ENCODE peak calls at places on chromosomes 11 and 22, in seven cellular contexts. D, X, Y, L, A, T and H are unnamed samples.

GRCh38 chr11:396511-396947 is 2.5 kb downstream of the PKP3 start:
- DNase-seq in T (no peak), L (no peak), D (no peak), X (no peak), Y (no peak), A (no peak), H (no peak)

GRCh38 chr11:60871378-60872061 is 4.2 kb downstream of the ZP1 start:
- DNase-seq in T (no peak), X (peak), D (peak), Y (peak), A (peak), L (no peak), H (no peak)

GRCh38 chr11:4443479-4443878 is 5.6 kb upstream of the OR52K2 start:
- DNase-seq in T (no peak), A (no peak), D (no peak), Y (no peak), L (no peak), X (no peak), H (no peak)

GRCh38 chr11:77886401-77886800 is 65.5 kb downstream of the AAMDC start:
- DNase-seq in L (no peak), D (no peak), T (no peak), Y (no peak), A (no peak), X (no peak), H (no peak)

GRCh38 chr11:120869516-120870011 is 154.3 kb upstream of the TBCEL start:
- DNase-seq in D (no peak), Y (no peak), X (no peak), L (no peak), T (no peak), A (no peak), H (no peak)

GRCh38 chr11:119315139-119316016 is 1.6 kb downstream of the MCAM start:
- DNase-seq in X (no peak), Y (no peak), T (peak), D (no peak), L (no peak), A (peak), H (no peak)

GRCh38 chr11:19714387-19715363 is 2.0 kb downstream of the NAV2 start:
- DNase-seq in Y (peak), A (peak), T (peak), X (peak), D (peak), L (no peak), H (no peak)

GRCh38 chr11:15806217-15806616 is 550.1 kb downstream of the SOX6 start:
- DNase-seq in X (no peak), L (no peak), A (no peak), T (no peak), D (no peak), Y (no peak), H (no peak)

GRCh38 chr11:13487661-13488030 is 8.2 kb downstream of the PTH start:
- DNase-seq in Y (peak), L (no peak), T (no peak), X (no peak), A (no peak), D (no peak), H (no peak)

GRCh38 chr11:59413646-59414045 is 12.6 kb downstream of the OR5A2 start:
- DNase-seq in T (no peak), X (no peak), Y (no peak), A (no peak), L (no peak), D (no peak), H (no peak)

GRCh38 chr22:37259540-37260029 is 15.5 kb upstream of the RAC2 start:
- DNase-seq in T (no peak), L (no peak), D (no peak), Y (peak), A (no peak), X (no peak), H (no peak)

GRCh38 chr11:7672276-7672959 is 882 bp downstream of the CYB5R2 start:
- DNase-seq in L (no peak), T (peak), D (no peak), A (no peak), X (no peak), Y (no peak), H (no peak)

GRCh38 chr11:72012897-72013721 is 14.4 kb downstream of the IL18BP start:
- DNase-seq in A (peak), Y (peak), T (peak), X (peak), D (peak), L (no peak), H (peak)

GRCh38 chr11:36024716-36025115 is 80.9 kb downstream of the LDLRAD3 start:
- DNase-seq in T (no peak), X (no peak), L (no peak), A (no peak), Y (no peak), D (no peak), H (no peak)

GRCh38 chr11:111465400-111465799 is 46.8 kb downstream of the BTG4 start:
- DNase-seq in D (no peak), Y (peak), X (no peak), T (no peak), L (no peak), A (no peak), H (no peak)

GRCh38 chr11:12243511-12243910 is 133.1 kb downstream of the MICAL2 start:
- DNase-seq in X (no peak), D (no peak), Y (no peak), L (no peak), A (no peak), T (no peak), H (no peak)

DNA sequence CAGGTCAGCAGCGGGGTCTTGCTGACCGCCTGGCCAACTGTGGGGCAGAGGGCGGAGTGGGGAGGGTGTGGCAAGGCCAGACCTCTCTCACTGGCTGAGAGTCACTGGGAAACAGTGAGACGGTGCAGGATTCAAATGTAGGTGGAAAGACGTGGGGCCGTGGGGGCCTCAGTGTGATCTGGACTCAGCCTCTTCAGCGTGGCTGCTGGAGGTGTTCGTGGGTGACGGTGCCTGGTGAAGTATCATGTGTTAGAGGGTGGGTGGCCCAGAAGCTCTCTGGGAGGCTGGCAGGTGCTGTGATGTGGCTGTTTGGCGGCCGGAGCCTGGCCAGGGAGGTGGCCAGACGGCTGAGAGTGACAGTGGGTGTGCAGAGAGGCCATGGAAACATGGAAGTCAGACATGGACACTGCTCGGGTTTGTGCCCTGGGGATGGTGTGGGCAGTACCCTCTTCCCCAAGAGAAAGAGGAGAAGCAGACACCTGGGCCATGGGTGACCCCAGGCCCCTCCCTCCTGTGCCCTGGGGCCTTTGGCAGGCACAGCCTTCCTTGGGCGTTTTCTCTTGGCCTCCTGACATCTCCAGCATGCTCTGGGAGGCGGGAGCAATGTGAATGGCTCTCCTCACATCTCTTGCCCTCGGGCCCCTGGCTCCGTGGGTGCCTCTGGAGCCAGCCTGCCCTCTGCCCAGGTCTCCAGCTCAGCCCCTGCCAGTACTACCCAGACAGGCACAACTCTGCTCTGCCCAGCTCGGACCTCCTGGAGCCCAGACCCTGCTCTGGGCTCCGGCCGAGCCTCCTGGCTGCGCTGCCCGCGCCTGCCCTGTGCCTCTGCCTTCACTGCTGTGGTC is 10.1 kb upstream of the ACR start:
- DNase-seq in L (no peak), X (no peak), D (no peak), Y (no peak), T (no peak), A (peak), H (peak)
- TF ChIP-seq POLR2A in L (no peak), X (no peak), D (no peak), Y (no peak), T (no peak), A (no peak), H (no peak)

GRCh38 chr22:31346255-31346732 is at the start of gene PATZ1:
- DNase-seq in Y (peak), T (peak), X (peak), A (peak), D (peak), L (peak), H (peak)

GRCh38 chr22:31345331-31346254 is 553 bp downstream of the PATZ1 start:
- DNase-seq in X (peak), T (peak), A (peak), L (peak), D (peak), Y (peak), H (peak)

GRCh38 chr22:31342389-31343125 is 3.6 kb downstream of the PATZ1 start:
- DNase-seq in Y (no peak), T (no peak), A (no peak), L (no peak), X (no peak), D (no peak), H (no peak)

GRCh38 chr22:31343235-31344191 is 2.6 kb downstream of the PATZ1 start:
- DNase-seq in T (peak), A (peak), L (no peak), Y (peak), D (no peak), X (peak), H (no peak)

GRCh38 chr22:31344369-31345330 is 1.5 kb downstream of the PATZ1 start:
- DNase-seq in D (peak), A (peak), T (peak), X (peak), Y (peak), L (no peak), H (peak)
- TF ChIP-seq POLR2A in D (no peak), A (no peak), T (no peak), X (no peak), Y (no peak), L (peak), H (no peak)

GRCh38 chr11:83158474-83158786 is 1.5 kb downstream of the PCF11 start:
- DNase-seq in L (no peak), D (no peak), A (no peak), T (no peak), Y (no peak), X (no peak), H (no peak)

GRCh38 chr11:83158965-83159900 is 2.3 kb downstream of the PCF11 start:
- DNase-seq in L (no peak), T (no peak), Y (no peak), A (no peak), X (no peak), D (no peak), H (no peak)

GRCh38 chr11:83162377-83162776 is 5.4 kb downstream of the PCF11 start:
- DNase-seq in L (no peak), T (no peak), Y (peak), X (no peak), A (no peak), D (no peak), H (no peak)

GRCh38 chr11:83161610-83162199 is 4.8 kb downstream of the PCF11 start:
- DNase-seq in L (no peak), T (no peak), A (no peak), X (no peak), Y (no peak), D (no peak), H (no peak)

GRCh38 chr11:83159901-83160865 is 3.3 kb downstream of the PCF11 start:
- DNase-seq in Y (peak), A (no peak), T (no peak), D (no peak), L (no peak), X (no peak), H (no peak)
- TF ChIP-seq POLR2A in Y (peak), A (no peak), T (no peak), D (no peak), L (peak), X (no peak), H (no peak)

DNA sequence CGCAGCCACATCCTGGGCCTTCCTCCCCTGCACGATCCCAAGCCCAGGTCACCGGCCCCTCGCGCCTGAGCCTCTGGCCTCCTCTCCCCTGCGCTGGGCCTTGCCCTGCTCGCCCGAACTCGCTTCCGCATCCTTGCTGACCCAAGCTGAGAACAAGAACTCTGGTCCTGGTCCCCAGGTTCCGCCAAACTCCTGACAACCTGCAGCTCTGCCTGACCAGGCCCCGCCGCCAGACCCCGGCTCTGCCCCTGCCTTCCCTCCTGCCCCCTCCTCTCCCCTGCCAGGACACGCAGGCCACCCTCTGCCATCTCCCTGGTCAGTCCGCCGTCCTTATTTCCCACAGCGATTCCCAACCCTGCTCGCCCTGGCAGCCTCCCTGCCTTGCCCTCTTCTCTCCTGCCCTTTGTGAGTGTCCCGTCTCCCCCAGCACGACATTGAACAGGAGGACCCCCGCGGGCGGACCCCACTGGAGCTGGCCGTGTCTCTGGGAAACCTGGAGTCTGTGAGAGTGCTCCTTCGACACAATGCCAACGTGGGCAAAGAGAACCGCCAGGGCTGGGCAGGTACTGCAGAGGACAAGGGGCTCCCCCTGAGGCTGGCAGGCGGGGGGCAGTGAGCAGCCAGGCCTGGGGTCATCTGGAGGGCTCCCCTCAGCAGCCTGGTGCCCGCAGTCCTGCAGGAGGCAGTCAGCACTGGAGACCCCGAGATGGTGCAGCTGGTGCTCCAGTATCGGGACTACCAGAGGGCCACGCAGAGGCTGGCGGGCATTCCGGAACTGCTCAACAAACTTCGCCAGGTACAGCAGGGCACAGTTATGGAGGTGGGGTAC is 762 bp downstream of the ANKRD13D start:
- DNase-seq in L (no peak), A (no peak), T (peak), Y (no peak), D (no peak), X (no peak), H (no peak)
- TF ChIP-seq POLR2A in L (no peak), A (no peak), T (no peak), Y (no peak), D (no peak), X (no peak), H (no peak)

DNA sequence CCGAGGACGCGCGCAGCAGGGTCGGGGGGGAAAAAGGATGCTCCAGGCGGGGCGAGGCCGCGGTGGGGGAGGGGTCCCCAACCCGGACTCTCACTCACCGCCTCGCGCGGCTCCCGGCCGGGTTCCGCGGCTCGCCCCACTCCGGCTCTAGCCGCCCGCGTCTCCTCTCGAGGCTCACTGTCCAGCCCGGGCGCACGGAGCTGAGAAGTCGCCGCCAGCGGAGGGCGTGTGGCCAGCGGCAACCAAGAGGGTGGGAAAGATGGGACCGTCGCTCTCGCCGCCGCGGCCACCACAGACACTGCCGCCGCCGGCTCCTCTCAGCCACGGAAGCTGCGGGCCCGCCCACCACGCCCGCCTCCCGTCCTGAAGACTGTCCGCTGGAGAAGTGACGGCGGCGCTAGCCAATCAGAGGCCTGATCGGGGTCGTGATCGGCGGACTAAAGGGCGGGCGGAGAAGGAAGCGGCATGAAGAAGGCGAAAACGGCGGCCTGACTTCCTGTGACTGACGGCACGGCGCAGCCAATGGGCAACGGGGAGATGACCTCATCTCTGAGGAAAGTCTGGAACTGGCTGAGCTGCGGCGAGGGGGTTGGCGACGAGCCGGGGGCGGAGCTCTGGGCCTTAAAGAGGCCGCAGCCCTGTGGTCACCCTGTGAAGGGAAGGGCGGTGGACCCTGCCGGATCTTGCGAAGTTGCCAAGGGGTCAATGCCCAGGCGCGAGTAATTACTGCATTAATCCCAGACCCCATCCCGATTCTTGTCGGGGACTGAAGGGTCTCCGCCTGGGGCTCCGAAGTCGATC is at the start of gene MRTFA:
- DNase-seq in T (peak), X (peak), A (peak), Y (peak), L (peak), D (peak), H (peak)
- TF ChIP-seq POLR2A in T (peak), X (no peak), A (peak), Y (peak), L (peak), D (peak), H (peak)

GRCh38 chr22:42720263-42721044 is at the start of gene A4GALT:
- DNase-seq in Y (no peak), L (no peak), A (peak), T (no peak), X (no peak), D (no peak), H (no peak)
- TF ChIP-seq POLR2A in Y (no peak), L (no peak), A (peak), T (no peak), X (no peak), D (peak), H (no peak)

GRCh38 chr11:65083834-65084597 is at the start of the genes CDCA5 and ZFPL1:
- DNase-seq in D (peak), L (peak), A (peak), T (peak), Y (peak), X (peak), H (peak)
- TF ChIP-seq POLR2A in D (no peak), L (peak), A (peak), T (peak), Y (peak), X (no peak), H (peak)

GRCh38 chr22:30327864-30328345 is 1.2 kb upstream of the TBC1D10A start:
- DNase-seq in L (no peak), X (no peak), T (no peak), Y (no peak), A (no peak), D (no peak), H (no peak)

GRCh38 chr22:30325065-30325720 is 1.5 kb downstream of the TBC1D10A start:
- DNase-seq in Y (peak), T (peak), L (no peak), X (peak), D (peak), A (peak), H (no peak)

GRCh38 chr22:30328466-30329049 is 1.8 kb upstream of the TBC1D10A start:
- DNase-seq in L (no peak), T (no peak), X (no peak), A (no peak), D (no peak), Y (no peak), H (no peak)

GRCh38 chr22:30325724-30326703 is 727 bp downstream of the TBC1D10A start:
- DNase-seq in T (no peak), Y (no peak), D (peak), L (peak), A (no peak), X (peak), H (no peak)

GRCh38 chr22:30326704-30327362 is at the start of gene TBC1D10A:
- DNase-seq in T (peak), A (peak), L (peak), X (peak), D (peak), Y (peak), H (peak)
- TF ChIP-seq POLR2A in T (peak), A (peak), L (peak), X (no peak), D (peak), Y (peak), H (peak)